ENCODE peak calls at places on chromosomes 12 and 14, in ten cellular contexts. U is upper lobe of left lung, B is GM23338, R is Panc1, C is vagina, Z is HCT116, X is K562, I is stomach, S is GM12891, N is breast epithelium. J is an unnamed sample.

GRCh38 chr14:93375673-93376156 is 28.7 kb downstream of the COX8C start:
- DNase-seq in U (no peak), B (no peak), R (no peak), C (no peak), Z (no peak), X (no peak), I (no peak), S (peak; percentile 19), N (no peak), J (peak; percentile 43)

GRCh38 chr14:53055003-53055402 is 98.1 kb downstream of the DDHD1 start:
- DNase-seq in U (no peak), B (peak; percentile 73), R (peak; percentile 25), C (no peak), Z (peak; percentile 40), X (peak; percentile 32), I (no peak), S (no peak), N (no peak), J (no peak)

GRCh38 chr14:105275267-105275946 is 25.4 kb downstream of the BRF1 start:
- DNase-seq in U (no peak), B (no peak), R (no peak), C (no peak), Z (no peak), X (no peak), I (no peak), S (no peak), N (no peak), J (no peak)

GRCh38 chr12:94561943-94562411 is 88.4 kb downstream of the TMCC3 start:
- DNase-seq in U (no peak), B (no peak), R (no peak), C (no peak), Z (no peak), X (no peak), I (peak; percentile 79), S (no peak), N (peak; percentile 76), J (peak; percentile 56)

GRCh38 chr14:64715146-64715627 is 11.0 kb downstream of the PLEKHG3 start:
- DNase-seq in U (peak; percentile 14), B (peak; percentile 47), R (no peak), C (no peak), Z (no peak), X (no peak), I (no peak), S (no peak), N (no peak), J (no peak)

GRCh38 chr12:58877243-58877743 is 43.0 kb downstream of the LRIG3 start:
- DNase-seq in U (peak; percentile 50), B (no peak), R (peak; percentile 84), C (no peak), Z (no peak), X (no peak), I (peak; percentile 76), S (no peak), N (no peak), J (no peak)

GRCh38 chr14:55911794-55912193 is 206.4 kb upstream of the PELI2 start:
- DNase-seq in U (no peak), B (no peak), R (no peak), C (no peak), Z (no peak), X (no peak), I (no peak), S (no peak), N (no peak), J (no peak)

GRCh38 chr12:84910549-84911241 is 1.9 kb downstream of the SLC6A15 start:
- DNase-seq in U (no peak), B (peak; percentile 23), R (no peak), C (no peak), Z (no peak), X (no peak), I (no peak), S (no peak), N (no peak), J (no peak)

GRCh38 chr14:74888164-74889158 is 6.7 kb downstream of the DLST start:
- DNase-seq in U (no peak), B (no peak), R (no peak), C (no peak), Z (peak; percentile 4), X (peak; percentile 29), I (no peak), S (no peak), N (no peak), J (no peak)

GRCh38 chr14:74890262-74890661 is 8.5 kb downstream of the DLST start:
- DNase-seq in U (no peak), B (no peak), R (no peak), C (no peak), Z (no peak), X (no peak), I (no peak), S (no peak), N (no peak), J (no peak)

GRCh38 chr14:74882103-74882920 is 596 bp downstream of the DLST start:
- DNase-seq in U (peak; percentile 60), B (peak; percentile 65), R (no peak), C (no peak), Z (no peak), X (no peak), I (peak; percentile 64), S (no peak), N (no peak), J (peak; percentile 65)

GRCh38 chr14:74881425-74882102 is at the start of gene DLST:
- DNase-seq in U (peak; percentile 87), B (peak; percentile 91), R (no peak), C (no peak), Z (peak; percentile 71), X (peak; percentile 91), I (peak; percentile 87), S (peak; percentile 91), N (peak; percentile 76), J (peak; percentile 91)

GRCh38 chr14:74886001-74886400 is 4.3 kb downstream of the DLST start:
- DNase-seq in U (no peak), B (peak; percentile 95), R (no peak), C (no peak), Z (no peak), X (no peak), I (no peak), S (no peak), N (no peak), J (no peak)
- TF ChIP-seq POLR2AphosphoS5 in U (peak; percentile 18), B (no peak), R (no peak), C (peak; percentile 35), Z (no peak), X (no peak), I (peak; percentile 17), S (no peak), N (peak; percentile 62), J (peak; percentile 14)

GRCh38 chr12:97756066-97756701 is 293.6 kb downstream of the RMST start:
- DNase-seq in U (no peak), B (no peak), R (no peak), C (no peak), Z (no peak), X (no peak), I (no peak), S (no peak), N (no peak), J (no peak)

GRCh38 chr12:97754306-97754705 is 291.7 kb downstream of the RMST start:
- DNase-seq in U (no peak), B (no peak), R (no peak), C (no peak), Z (no peak), X (no peak), I (no peak), S (no peak), N (no peak), J (no peak)

GRCh38 chr12:97752129-97752528 is 289.5 kb downstream of the RMST start:
- DNase-seq in U (no peak), B (no peak), R (no peak), C (no peak), Z (no peak), X (no peak), I (no peak), S (no peak), N (no peak), J (no peak)

GRCh38 chr12:97751704-97752103 is 289.1 kb downstream of the RMST start:
- DNase-seq in U (no peak), B (no peak), R (no peak), C (no peak), Z (no peak), X (no peak), I (no peak), S (no peak), N (no peak), J (no peak)

DNA sequence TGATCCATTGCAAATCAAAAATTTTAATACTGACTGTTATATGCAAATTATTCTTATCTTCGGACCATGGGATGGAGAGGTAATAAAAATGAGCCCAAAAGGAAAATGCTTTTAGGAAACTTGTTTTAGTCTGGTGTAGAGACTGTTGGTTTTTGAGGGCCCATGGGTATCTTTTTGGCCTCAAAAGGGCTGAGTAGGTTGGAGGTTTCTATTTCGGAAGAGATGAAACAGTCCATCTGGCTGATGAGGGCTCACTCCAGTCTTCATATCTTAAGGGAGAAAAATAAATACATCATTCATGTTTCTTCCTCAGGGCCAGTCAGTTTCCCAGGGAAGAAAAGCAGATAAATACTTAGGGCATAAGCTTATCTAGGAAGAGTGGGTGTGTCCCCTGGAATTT is 290.7 kb downstream of the RMST start:
- DNase-seq in U (no peak), B (no peak), R (no peak), C (no peak), Z (no peak), X (no peak), I (no peak), S (no peak), N (no peak), J (no peak)
- TF ChIP-seq POLR2AphosphoS5 in U (no peak), B (no peak), R (no peak), C (no peak), Z (no peak), X (no peak), I (no peak), S (no peak), N (no peak), J (no peak)

GRCh38 chr14:95489163-95489887 is 27.1 kb downstream of the SYNE3 start:
- DNase-seq in U (no peak), B (no peak), R (no peak), C (no peak), Z (no peak), X (no peak), I (no peak), S (no peak), N (peak; percentile 61), J (no peak)
- TF ChIP-seq POLR2AphosphoS5 in U (no peak), B (no peak), R (no peak), C (no peak), Z (no peak), X (no peak), I (no peak), S (no peak), N (no peak), J (no peak)

DNA sequence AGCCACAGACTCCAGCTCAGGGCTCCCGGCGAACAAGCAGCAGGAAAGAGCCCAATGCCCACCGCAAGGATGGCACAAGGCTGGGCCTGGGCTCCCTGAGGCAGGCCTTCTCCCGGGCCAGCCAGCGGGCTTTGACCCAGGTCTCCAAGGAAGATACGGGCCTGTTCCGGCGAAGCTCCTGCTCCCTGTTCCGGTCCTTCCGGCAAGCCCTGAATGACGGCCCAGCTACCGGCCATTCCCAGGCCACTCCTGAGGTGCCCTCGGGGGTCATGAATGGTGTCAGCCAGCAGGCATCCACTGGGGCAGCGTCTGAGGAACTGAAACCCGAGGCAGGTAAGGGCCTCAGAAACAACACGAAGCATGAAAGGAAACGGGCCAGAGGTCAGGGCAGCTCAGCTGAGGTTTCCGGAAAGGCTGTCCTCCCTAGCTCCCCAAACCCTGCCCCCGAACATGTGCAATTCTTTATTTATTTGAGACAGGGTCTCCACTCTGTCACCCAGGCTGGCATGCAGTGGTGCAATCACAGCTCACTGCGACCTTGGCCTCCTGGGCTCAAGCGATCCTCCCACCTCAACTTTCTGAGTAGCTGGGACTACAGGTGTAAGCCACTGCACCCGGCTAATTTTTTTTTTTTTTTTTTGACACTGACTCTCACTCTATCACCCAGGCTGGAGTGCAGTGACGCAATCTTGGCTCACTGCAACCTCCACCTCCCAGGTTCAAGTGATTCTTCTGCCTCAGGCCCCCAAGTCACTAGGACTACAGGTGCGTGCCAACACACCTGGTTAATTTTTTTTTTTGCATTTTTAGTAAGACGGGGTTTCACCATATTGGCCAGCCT is 6.0 kb downstream of the EXOC3L4 start:
- DNase-seq in U (peak; percentile 47), B (no peak), R (no peak), C (no peak), Z (no peak), X (no peak), I (no peak), S (no peak), N (no peak), J (peak; percentile 60)
- TF ChIP-seq POLR2AphosphoS5 in U (no peak), B (no peak), R (no peak), C (no peak), Z (no peak), X (no peak), I (no peak), S (no peak), N (no peak), J (no peak)

J was measured in transverse colon.